ENCODE peak calls at places on chromosomes 16 and 17, in five cellular contexts. One of them, this sample, is unnamed.

GRCh38 chr17:58331815-58332719 is 3.5 kb upstream of the TSPOAP1 start:
- DNase-seq in H1: no peak
- DNase-seq in HepG2: no peak
- DNase-seq in NT2/D1: no peak
- DNase-seq in GM12878: peak; percentile 92
- DNase-seq in this sample: no peak

GRCh38 chr16:73232555-73233422 is 184.9 kb upstream of the ZFHX3 start:
- DNase-seq in GM12878: no peak
- DNase-seq in H1: no peak
- DNase-seq in HepG2: peak; percentile 74
- DNase-seq in NT2/D1: no peak
- DNase-seq in this sample: peak; percentile 48

GRCh38 chr17:39736319-39737165 is 1.2 kb upstream of the GRB7 start:
- DNase-seq in HepG2: peak; percentile 90
- DNase-seq in GM12878: no peak
- DNase-seq in NT2/D1: no peak
- DNase-seq in H1: no peak
- DNase-seq in this sample: no peak

GRCh38 chr16:28496844-28497243 is 2.4 kb downstream of the APOBR start:
- DNase-seq in NT2/D1: no peak
- DNase-seq in HepG2: no peak
- DNase-seq in H1: no peak
- DNase-seq in GM12878: no peak
- DNase-seq in this sample: no peak

GRCh38 chr17:61321344-61321743 is 78.3 kb upstream of the TBX2 start:
- DNase-seq in NT2/D1: no peak
- DNase-seq in HepG2: no peak
- DNase-seq in H1: no peak
- DNase-seq in GM12878: no peak
- DNase-seq in this sample: no peak

GRCh38 chr17:30253316-30253715 is 17.8 kb upstream of the SLC6A4 start:
- DNase-seq in H1: no peak
- DNase-seq in HepG2: no peak
- DNase-seq in GM12878: no peak
- DNase-seq in NT2/D1: no peak
- DNase-seq in this sample: no peak

GRCh38 chr17:6796887-6797490 is 21.0 kb downstream of the FBXO39 start:
- DNase-seq in GM12878: no peak
- DNase-seq in H1: no peak
- DNase-seq in NT2/D1: no peak
- DNase-seq in HepG2: no peak
- DNase-seq in this sample: no peak

GRCh38 chr16:85571813-85572619 is 41.1 kb upstream of the GSE1 start:
- DNase-seq in H1: no peak
- DNase-seq in NT2/D1: no peak
- DNase-seq in HepG2: no peak
- DNase-seq in GM12878: no peak
- DNase-seq in this sample: no peak

GRCh38 chr16:46982335-46982734 is 8.9 kb upstream of the DNAJA2 start:
- DNase-seq in HepG2: no peak
- DNase-seq in H1: no peak
- DNase-seq in NT2/D1: no peak
- DNase-seq in GM12878: no peak
- DNase-seq in this sample: no peak

DNA sequence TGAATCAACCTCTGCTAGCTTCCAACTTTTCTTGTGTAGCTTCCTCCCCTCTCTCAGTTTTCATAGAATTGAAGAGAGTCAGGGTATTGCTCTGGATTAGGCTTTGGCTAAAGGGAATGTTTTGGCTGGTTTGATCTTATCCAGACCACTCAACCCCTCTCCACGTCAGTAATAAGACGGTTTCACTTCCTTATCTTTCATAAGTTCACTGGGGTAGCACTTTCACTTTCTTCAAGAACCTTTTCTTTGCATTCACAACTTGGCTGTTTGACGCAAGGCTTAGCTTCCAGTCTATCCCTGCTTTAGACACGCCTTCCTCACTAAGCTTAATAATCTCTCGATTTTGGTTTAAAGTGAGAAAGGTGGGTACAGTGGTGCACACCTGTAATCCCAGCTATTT is 29.7 kb upstream of the OR1A2 start:
- DNase-seq in NT2/D1: no peak
- DNase-seq in HepG2: no peak
- DNase-seq in H1: no peak
- DNase-seq in GM12878: peak; percentile 17
- DNase-seq in this sample: no peak
- TF ChIP-seq SUZ12 in NT2/D1: no peak
- TF ChIP-seq SUZ12 in HepG2: no peak
- TF ChIP-seq SUZ12 in H1: no peak
- TF ChIP-seq SUZ12 in GM12878: no peak
- TF ChIP-seq SUZ12 in this sample: no peak

GRCh38 chr17:81821603-81822311 is 11.3 kb downstream of the MCRIP1 start:
- DNase-seq in NT2/D1: no peak
- DNase-seq in GM12878: no peak
- DNase-seq in H1: peak; percentile 80
- DNase-seq in HepG2: peak; percentile 84
- DNase-seq in this sample: peak; percentile 82
- TF ChIP-seq SUZ12 in NT2/D1: no peak
- TF ChIP-seq SUZ12 in GM12878: no peak
- TF ChIP-seq SUZ12 in H1: no peak
- TF ChIP-seq SUZ12 in HepG2: no peak
- TF ChIP-seq SUZ12 in this sample: no peak

GRCh38 chr16:12406840-12407690 is 396.6 kb downstream of the CPPED1 start:
- DNase-seq in HepG2: peak; percentile 84
- DNase-seq in GM12878: no peak
- DNase-seq in H1: no peak
- DNase-seq in NT2/D1: no peak
- DNase-seq in this sample: no peak
- TF ChIP-seq SUZ12 in HepG2: no peak
- TF ChIP-seq SUZ12 in GM12878: no peak
- TF ChIP-seq SUZ12 in H1: no peak
- TF ChIP-seq SUZ12 in NT2/D1: no peak
- TF ChIP-seq SUZ12 in this sample: no peak

GRCh38 chr17:78409191-78409621 is 30.8 kb downstream of the PGS1 start:
- DNase-seq in NT2/D1: no peak
- DNase-seq in H1: no peak
- DNase-seq in GM12878: no peak
- DNase-seq in HepG2: no peak
- DNase-seq in this sample: no peak
- TF ChIP-seq SUZ12 in NT2/D1: no peak
- TF ChIP-seq SUZ12 in H1: no peak
- TF ChIP-seq SUZ12 in GM12878: no peak
- TF ChIP-seq SUZ12 in HepG2: no peak
- TF ChIP-seq SUZ12 in this sample: no peak

This sample was measured in HEK293T.